ENCODE peak calls at places on chromosome 20, in seven cellular contexts. P is endothelial cell of umbilical vein, S is GM12878, A is HCT116, W is GM23338, D is HepG2, E is H1. F is an unnamed sample.

GRCh38 chr20:41085606-41086005 is 51.7 kb upstream of the PLCG1 start:
- DNase-seq in P (no peak), S (no peak), E (no peak), A (no peak), W (no peak), D (no peak), F (no peak)

GRCh38 chr20:44768256-44768655 is 22.6 kb downstream of the KCNK15 start:
- DNase-seq in W (no peak), A (no peak), E (no peak), P (no peak), D (no peak), S (no peak), F (no peak)

GRCh38 chr20:24770628-24771556 is 178.2 kb upstream of the CST7 start:
- DNase-seq in S (no peak), A (no peak), P (no peak), E (no peak), W (no peak), D (no peak), F (no peak)

GRCh38 chr20:63235399-63235983 is at the start of gene BIRC7:
- DNase-seq in W (no peak), P (no peak), E (no peak), S (no peak), D (no peak), A (no peak), F (no peak)

GRCh38 chr20:47985092-47985850 is 200.0 kb upstream of the SULF2 start:
- DNase-seq in S (no peak), P (peak; percentile 32), E (no peak), W (peak; percentile 68), D (no peak), A (no peak), F (no peak)

GRCh38 chr20:42391807-42392206 is 773.6 kb upstream of the CHD6 start:
- DNase-seq in W (no peak), E (no peak), D (no peak), P (no peak), S (no peak), A (no peak), F (no peak)

GRCh38 chr20:45768479-45768878 is 23.2 kb downstream of the WFDC3 start:
- DNase-seq in A (no peak), W (no peak), S (no peak), P (no peak), D (no peak), E (no peak), F (no peak)

GRCh38 chr20:44089987-44090674 is 96.9 kb downstream of the JPH2 start:
- DNase-seq in E (no peak), S (peak; percentile 57), D (peak; percentile 25), W (no peak), A (peak; percentile 61), P (peak; percentile 63), F (no peak)

GRCh38 chr20:18090044-18090443 is 32.3 kb upstream of the OVOL2 start:
- DNase-seq in E (no peak), A (no peak), S (no peak), D (peak; percentile 32), P (no peak), W (no peak), F (no peak)

GRCh38 chr20:31473331-31474096 is 1.4 kb downstream of the DEFB124 start:
- DNase-seq in D (no peak), P (no peak), W (no peak), S (no peak), A (no peak), E (no peak), F (no peak)

GRCh38 chr20:50279988-50280850 is 89.6 kb downstream of the CEBPB start:
- DNase-seq in E (no peak), S (no peak), W (no peak), P (no peak), D (no peak), A (no peak), F (no peak)

GRCh38 chr20:9926476-9926875 is 87.6 kb upstream of the PAK5 start:
- DNase-seq in E (no peak), S (no peak), D (no peak), W (peak; percentile 28), P (no peak), A (no peak), F (no peak)

GRCh38 chr20:4942336-4942735 is 59.0 kb downstream of the SLC23A2 start:
- DNase-seq in A (no peak), W (no peak), D (no peak), S (no peak), E (no peak), P (no peak), F (no peak)

GRCh38 chr20:24948939-24949679 is at the start of gene CST7:
- DNase-seq in D (no peak), P (no peak), W (no peak), S (peak; percentile 12), E (no peak), A (no peak), F (no peak)

GRCh38 chr20:21613512-21613911 is 92.0 kb upstream of the PAX1 start:
- DNase-seq in W (no peak), D (peak; percentile 46), A (no peak), E (no peak), S (no peak), P (no peak), F (peak; percentile 61)

GRCh38 chr20:23397961-23398360 is 23.3 kb downstream of the NAPB start:
- DNase-seq in D (no peak), S (no peak), W (no peak), E (no peak), P (peak; percentile 88), A (no peak), F (no peak)

GRCh38 chr20:56788671-56789610 is 159.8 kb downstream of the TFAP2C start:
- DNase-seq in A (no peak), E (no peak), W (peak; percentile 32), D (no peak), S (no peak), P (no peak), F (no peak)

GRCh38 chr20:17868146-17868545 is 100.4 kb downstream of the SNX5 start:
- DNase-seq in A (no peak), S (no peak), P (no peak), D (no peak), W (peak; percentile 67), E (no peak), F (no peak)

GRCh38 chr20:5715068-5715841 is 34.9 kb upstream of the SHLD1 start:
- DNase-seq in S (no peak), A (no peak), D (no peak), W (no peak), E (no peak), P (no peak), F (no peak)

GRCh38 chr20:38804682-38805501 is 605 bp upstream of the PPP1R16B start:
- DNase-seq in D (no peak), W (peak; percentile 91), S (peak; percentile 65), P (peak; percentile 96), E (no peak), A (no peak), F (no peak)

GRCh38 chr20:62711703-62712101 is 3.1 kb downstream of the NTSR1 start:
- DNase-seq in W (no peak), D (no peak), A (no peak), E (no peak), P (no peak), S (no peak), F (no peak)

GRCh38 chr20:32396656-32397160 is 38.6 kb downstream of the ASXL1 start:
- DNase-seq in P (no peak), S (no peak), A (no peak), E (no peak), D (no peak), W (no peak), F (no peak)

GRCh38 chr20:32571566-32571965 is 13.6 kb downstream of the NOL4L start:
- DNase-seq in A (no peak), W (no peak), P (no peak), E (no peak), D (no peak), S (no peak), F (no peak)

GRCh38 chr20:46367967-46368901 is 38.2 kb downstream of the ELMO2 start:
- DNase-seq in W (no peak), S (no peak), A (no peak), P (no peak), E (no peak), D (peak; percentile 56), F (no peak)

GRCh38 chr20:41408131-41408789 is 41.6 kb upstream of the EMILIN3 start:
- DNase-seq in E (no peak), A (no peak), P (no peak), W (no peak), D (no peak), S (peak; percentile 48), F (no peak)

GRCh38 chr20:23152308-23152892 is 66.3 kb upstream of the CD93 start:
- DNase-seq in P (peak; percentile 88), D (peak; percentile 90), S (no peak), W (no peak), A (no peak), E (peak; percentile 27), F (no peak)

GRCh38 chr20:37921341-37921929 is 18.5 kb downstream of the VSTM2L start:
- DNase-seq in E (no peak), W (no peak), P (no peak), D (no peak), S (peak; percentile 51), A (no peak), F (no peak)

GRCh38 chr20:51368461-51369211 is 173.9 kb downstream of the NFATC2 start:
- DNase-seq in W (no peak), D (no peak), A (no peak), P (no peak), E (no peak), S (no peak), F (no peak)
- TF ChIP-seq EZH2 in W (no peak), D (no peak), A (no peak), P (no peak), E (no peak), S (no peak), F (no peak)

GRCh38 chr20:36582322-36582721 is 8.9 kb downstream of the TGIF2 start:
- DNase-seq in P (no peak), E (no peak), S (no peak), D (no peak), W (no peak), A (no peak), F (no peak)
- TF ChIP-seq POLR2AphosphoS5 in P (no peak), E (no peak), S (no peak), D (no peak), W (no peak), A (no peak), F (no peak)

GRCh38 chr20:8242827-8243764 is 111.0 kb downstream of the PLCB1 start:
- DNase-seq in A (no peak), S (no peak), P (no peak), E (no peak), D (no peak), W (no peak), F (no peak)
- TF ChIP-seq EZH2 in A (no peak), S (no peak), P (no peak), E (no peak), D (no peak), W (no peak), F (no peak)

DNA sequence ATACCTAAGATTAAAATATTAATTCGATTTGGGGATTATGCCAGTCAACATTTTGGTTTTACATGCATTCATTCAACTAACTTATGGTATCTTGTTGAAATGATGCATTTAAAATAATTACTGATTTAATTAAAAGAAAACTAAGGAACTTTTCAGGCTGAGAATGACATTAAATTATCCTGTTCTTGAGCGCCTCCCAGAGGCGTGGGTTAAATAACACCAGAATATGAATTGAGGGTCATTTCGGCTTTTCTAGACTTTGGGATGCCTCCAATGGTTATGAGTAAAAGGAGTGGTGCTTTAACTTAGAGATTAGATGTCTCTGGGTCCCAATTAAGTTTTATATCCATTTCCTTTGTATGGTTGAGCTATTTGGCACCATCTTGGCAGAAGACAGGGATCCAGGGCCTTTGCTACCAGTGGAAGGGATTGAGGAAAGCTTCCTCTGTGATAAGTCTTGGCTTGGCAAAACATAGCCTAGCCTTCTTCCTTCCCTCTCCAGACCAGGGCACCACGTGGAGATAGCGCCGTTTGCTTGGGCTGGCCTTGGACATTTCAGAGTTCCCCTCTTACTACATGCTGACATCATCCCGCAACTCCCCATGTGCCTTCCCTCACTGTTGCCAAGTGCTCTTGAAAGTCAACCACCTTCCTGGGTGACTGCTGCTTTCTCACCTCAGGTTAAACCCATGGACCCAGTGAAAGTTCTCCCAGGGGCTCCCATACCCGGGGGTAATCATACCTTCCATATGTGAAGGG is 28.7 kb downstream of the GNAS start:
- DNase-seq in P (no peak), A (no peak), S (no peak), D (no peak), E (no peak), W (no peak), F (no peak)
- TF ChIP-seq POLR2AphosphoS5 in P (no peak), A (no peak), S (no peak), D (no peak), E (no peak), W (no peak), F (no peak)

F was measured in SK-N-MC.